ENCODE peak calls at places on chromosomes 13 and 19, in five cellular contexts. O is LoVo, G is NCI-H1105 treated with DMSO at 0.1 percent for 48 hours, M is left cardiac atrium, P is adipocyte. N is an unnamed sample.

GRCh38 chr19:48510421-48511268 is 990 bp downstream of the LMTK3 start:
- DNase-seq in O (no peak), G (peak), P (peak), M (peak), N (peak)

GRCh38 chr19:18205180-18205915 is 1.5 kb upstream of the RAB3A start:
- DNase-seq in P (peak), O (no peak), G (peak), M (peak), N (no peak)

GRCh38 chr13:48808689-48809088 is 155.0 kb downstream of the CYSLTR2 start:
- DNase-seq in M (no peak), G (no peak), O (no peak), P (peak), N (no peak)

GRCh38 chr13:76667551-76667950 is 218.7 kb downstream of the KCTD12 start:
- DNase-seq in M (no peak), O (no peak), P (peak), G (no peak), N (peak)

GRCh38 chr19:13303381-13304129 is 153.3 kb downstream of the IER2 start:
- DNase-seq in M (no peak), O (no peak), P (no peak), G (no peak), N (no peak)

GRCh38 chr13:113739527-113740285 is 19.3 kb upstream of the TMEM255B start:
- DNase-seq in P (no peak), M (no peak), O (no peak), G (no peak), N (no peak)

GRCh38 chr13:106490887-106491321 is 44.6 kb downstream of the EFNB2 start:
- DNase-seq in M (no peak), P (no peak), O (no peak), G (no peak), N (no peak)

GRCh38 chr13:51523082-51523518 is 61.2 kb upstream of the WDFY2 start:
- DNase-seq in O (no peak), G (no peak), P (peak), M (peak), N (peak)

GRCh38 chr13:72852207-72852606 is 70.3 kb downstream of the PIBF1 start:
- DNase-seq in P (no peak), G (no peak), M (no peak), O (no peak), N (no peak)

GRCh38 chr13:111330211-111330610 is 9.8 kb downstream of the TEX29 start:
- DNase-seq in M (no peak), G (no peak), P (no peak), O (no peak), N (no peak)

GRCh38 chr19:18220632-18221275 is 5.5 kb downstream of the PDE4C start:
- DNase-seq in G (peak), P (no peak), O (no peak), M (no peak), N (no peak)

GRCh38 chr13:46544811-46545210 is 8.2 kb upstream of the LRCH1 start:
- DNase-seq in P (no peak), M (no peak), O (no peak), G (no peak), N (no peak)

GRCh38 chr19:6248856-6249255 is 30.9 kb downstream of the MLLT1 start:
- DNase-seq in G (no peak), O (no peak), P (no peak), M (no peak), N (no peak)

N was measured in NCI-H460.